ENCODE peak calls at places on chromosomes 12 and 14, in nine cellular contexts. O, J, W, C, H, B, Y, V and P are unnamed samples.
A peak's percentile ranks its signal among the peaks of the same experiment; 100 is the strongest.

GRCh38 chr12:32016680-32017482 is 57.7 kb downstream of the RESF1 start:
- DNase-seq in O (no peak), J (no peak), W (no peak), C (no peak), H (no peak), B (no peak), Y (no peak), V (no peak), P (no peak)

GRCh38 chr12:4881665-4882064 is 28.0 kb upstream of the KCNA1 start:
- DNase-seq in O (no peak), J (no peak), W (no peak), C (no peak), H (no peak), B (no peak), Y (no peak), V (no peak), P (no peak)

GRCh38 chr12:6533653-6534157 is 612 bp upstream of the GAPDH start:
- DNase-seq in O (no peak), J (peak; percentile 86), W (peak; percentile 76), C (no peak), H (no peak), B (peak; percentile 87), Y (peak; percentile 92), V (no peak), P (no peak)

GRCh38 chr14:77903233-77903632 is 103.3 kb downstream of the ADCK1 start:
- DNase-seq in O (no peak), J (no peak), W (no peak), C (no peak), H (no peak), B (no peak), Y (peak; percentile 47), V (no peak), P (no peak)

GRCh38 chr12:57850924-57851323 is 4.4 kb upstream of the CTDSP2 start:
- DNase-seq in O (no peak), J (no peak), W (peak; percentile 18), C (no peak), H (no peak), B (peak; percentile 36), Y (no peak), V (no peak), P (no peak)

GRCh38 chr12:51449569-51450246 is 25.1 kb downstream of the SLC4A8 start:
- DNase-seq in O (no peak), J (no peak), W (no peak), C (no peak), H (no peak), B (no peak), Y (no peak), V (no peak), P (no peak)

GRCh38 chr14:95431199-95432145 is 85.0 kb downstream of the SYNE3 start:
- DNase-seq in O (no peak), J (peak; percentile 64), W (no peak), C (no peak), H (no peak), B (peak; percentile 39), Y (peak; percentile 33), V (no peak), P (no peak)

GRCh38 chr12:38102197-38102596 is 214.4 kb upstream of the ALG10B start:
- DNase-seq in O (no peak), J (no peak), W (no peak), C (no peak), H (no peak), B (no peak), Y (no peak), V (no peak), P (no peak)

GRCh38 chr14:45089813-45090212 is 5.9 kb downstream of the PRPF39 start:
- DNase-seq in O (no peak), J (no peak), W (no peak), C (no peak), H (peak; percentile 10), B (peak; percentile 70), Y (peak; percentile 40), V (no peak), P (no peak)

GRCh38 chr14:97432586-97432985 is 635.4 kb downstream of the VRK1 start:
- DNase-seq in O (no peak), J (no peak), W (no peak), C (no peak), H (no peak), B (peak; percentile 72), Y (no peak), V (no peak), P (no peak)

GRCh38 chr12:92144631-92145480 is 790 bp downstream of the BTG1 start:
- DNase-seq in O (peak; percentile 62), J (peak; percentile 86), W (peak; percentile 75), C (peak; percentile 21), H (no peak), B (peak; percentile 60), Y (peak; percentile 59), V (peak; percentile 44), P (no peak)

GRCh38 chr14:104882991-104883660 is 18.1 kb downstream of the CEP170B start:
- DNase-seq in O (no peak), J (peak; percentile 61), W (no peak), C (no peak), H (no peak), B (no peak), Y (no peak), V (no peak), P (no peak)

GRCh38 chr14:79369359-79370332 is 841.7 kb downstream of the DIO2 start:
- DNase-seq in O (no peak), J (no peak), W (no peak), C (no peak), H (peak; percentile 7), B (no peak), Y (peak; percentile 97), V (no peak), P (no peak)

GRCh38 chr14:68011629-68012028 is 192.1 kb downstream of the RAD51B start:
- DNase-seq in O (no peak), J (no peak), W (no peak), C (no peak), H (no peak), B (no peak), Y (peak; percentile 86), V (no peak), P (no peak)

GRCh38 chr12:106136263-106136662 is 2.5 kb downstream of the NUAK1 start:
- DNase-seq in O (peak; percentile 63), J (peak; percentile 97), W (peak; percentile 95), C (peak; percentile 68), H (no peak), B (peak; percentile 77), Y (peak; percentile 91), V (peak; percentile 37), P (peak; percentile 65)

GRCh38 chr14:26636571-26636970 is 38.7 kb upstream of the NOVA1 start:
- DNase-seq in O (no peak), J (no peak), W (no peak), C (no peak), H (no peak), B (no peak), Y (no peak), V (no peak), P (no peak)

GRCh38 chr14:92846162-92846897 is 52.2 kb downstream of the GOLGA5 start:
- DNase-seq in O (no peak), J (no peak), W (no peak), C (no peak), H (peak; percentile 45), B (peak; percentile 75), Y (peak; percentile 39), V (no peak), P (no peak)

GRCh38 chr14:25041484-25041883 is 8.5 kb downstream of the STXBP6 start:
- DNase-seq in O (no peak), J (no peak), W (no peak), C (no peak), H (no peak), B (no peak), Y (no peak), V (no peak), P (no peak)

GRCh38 chr12:96420255-96420930 is 20.2 kb upstream of the CDK17 start:
- DNase-seq in O (no peak), J (no peak), W (no peak), C (no peak), H (no peak), B (no peak), Y (no peak), V (no peak), P (no peak)

GRCh38 chr12:109387425-109388166 is 39.9 kb downstream of the MYO1H start:
- DNase-seq in O (no peak), J (no peak), W (no peak), C (no peak), H (no peak), B (peak; percentile 45), Y (peak; percentile 8), V (no peak), P (peak; percentile 1)

GRCh38 chr14:68546839-68547238 is 246.0 kb downstream of the ZFP36L1 start:
- DNase-seq in O (no peak), J (no peak), W (no peak), C (no peak), H (peak; percentile 83), B (no peak), Y (peak; percentile 69), V (no peak), P (no peak)

GRCh38 chr12:41433460-41433859 is 245.3 kb downstream of the PDZRN4 start:
- DNase-seq in O (no peak), J (no peak), W (no peak), C (no peak), H (no peak), B (no peak), Y (no peak), V (no peak), P (no peak)

GRCh38 chr12:89775336-89776005 is 66.8 kb upstream of the ATP2B1 start:
- DNase-seq in O (no peak), J (no peak), W (no peak), C (no peak), H (no peak), B (no peak), Y (no peak), V (no peak), P (no peak)

GRCh38 chr12:69985656-69986055 is 160.6 kb downstream of the MYRFL start:
- DNase-seq in O (no peak), J (peak; percentile 57), W (peak; percentile 25), C (no peak), H (no peak), B (peak; percentile 44), Y (no peak), V (no peak), P (no peak)

GRCh38 chr14:64942531-64943111 is at the start of gene GPX2:
- DNase-seq in O (no peak), J (no peak), W (no peak), C (no peak), H (no peak), B (no peak), Y (no peak), V (no peak), P (no peak)

GRCh38 chr14:77131871-77132486 is 9.6 kb downstream of the ZDHHC22 start:
- DNase-seq in O (no peak), J (no peak), W (no peak), C (no peak), H (no peak), B (no peak), Y (no peak), V (no peak), P (no peak)

GRCh38 chr12:104793280-104793679 is 164.8 kb downstream of the SLC41A2 start:
- DNase-seq in O (no peak), J (no peak), W (no peak), C (no peak), H (peak; percentile 47), B (no peak), Y (peak; percentile 72), V (no peak), P (peak; percentile 81)

GRCh38 chr14:42140831-42141279 is 534.2 kb downstream of the LRFN5 start:
- DNase-seq in O (no peak), J (no peak), W (no peak), C (no peak), H (peak; percentile 21), B (no peak), Y (peak; percentile 62), V (no peak), P (peak; percentile 5)

GRCh38 chr12:90618606-90619005 is 336.4 kb downstream of the CCER1 start:
- DNase-seq in O (no peak), J (no peak), W (no peak), C (no peak), H (peak; percentile 28), B (no peak), Y (no peak), V (no peak), P (no peak)

GRCh38 chr12:51482808-51483532 is 58.3 kb downstream of the SLC4A8 start:
- DNase-seq in O (peak; percentile 6), J (no peak), W (no peak), C (no peak), H (no peak), B (peak; percentile 30), Y (no peak), V (peak; percentile 11), P (no peak)